ENCODE peak calls at places on chromosomes 1 and 21, in six cellular contexts. One of them, this sample, is unnamed.

GRCh38 chr1:156816561-156817328 is at the start of gene SH2D2A:
- DNase-seq in mesendoderm: peak
- DNase-seq in mesenchymal stem cell: no peak
- DNase-seq in trophoblast cell: peak
- DNase-seq in H1: no peak
- DNase-seq in IMR-90: peak
- DNase-seq in this sample: no peak

GRCh38 chr1:58249729-58250586 is 296.6 kb downstream of the OMA1 start:
- DNase-seq in H1: peak
- DNase-seq in mesenchymal stem cell: peak
- DNase-seq in trophoblast cell: no peak
- DNase-seq in IMR-90: peak
- DNase-seq in mesendoderm: peak
- DNase-seq in this sample: peak

GRCh38 chr1:18452550-18452949 is 28.2 kb upstream of the KLHDC7A start:
- DNase-seq in trophoblast cell: no peak
- DNase-seq in mesendoderm: peak
- DNase-seq in H1: no peak
- DNase-seq in IMR-90: no peak
- DNase-seq in mesenchymal stem cell: no peak
- DNase-seq in this sample: peak

GRCh38 chr1:218546314-218546713 is 201.2 kb downstream of the TGFB2 start:
- DNase-seq in mesendoderm: no peak
- DNase-seq in trophoblast cell: no peak
- DNase-seq in mesenchymal stem cell: no peak
- DNase-seq in H1: no peak
- DNase-seq in IMR-90: peak
- DNase-seq in this sample: no peak

GRCh38 chr1:202159534-202160371 is 649 bp downstream of the PTPN7 start:
- DNase-seq in mesenchymal stem cell: no peak
- DNase-seq in trophoblast cell: no peak
- DNase-seq in IMR-90: no peak
- DNase-seq in H1: no peak
- DNase-seq in mesendoderm: no peak
- DNase-seq in this sample: no peak

GRCh38 chr1:101203812-101204540 is 32.8 kb upstream of the S1PR1 start:
- DNase-seq in mesendoderm: no peak
- DNase-seq in mesenchymal stem cell: peak
- DNase-seq in H1: no peak
- DNase-seq in trophoblast cell: no peak
- DNase-seq in IMR-90: peak
- DNase-seq in this sample: no peak

GRCh38 chr21:38769253-38769780 is 36.4 kb upstream of the ETS2 start:
- DNase-seq in trophoblast cell: no peak
- DNase-seq in mesenchymal stem cell: peak
- DNase-seq in IMR-90: peak
- DNase-seq in mesendoderm: no peak
- DNase-seq in H1: no peak
- DNase-seq in this sample: no peak

GRCh38 chr1:158933621-158934020 is 2.3 kb downstream of the PYHIN1 start:
- DNase-seq in mesenchymal stem cell: no peak
- DNase-seq in trophoblast cell: no peak
- DNase-seq in mesendoderm: no peak
- DNase-seq in H1: no peak
- DNase-seq in IMR-90: no peak
- DNase-seq in this sample: no peak

GRCh38 chr1:203507227-203507626 is 13.3 kb downstream of the OPTC start:
- DNase-seq in mesenchymal stem cell: no peak
- DNase-seq in H1: no peak
- DNase-seq in mesendoderm: no peak
- DNase-seq in trophoblast cell: no peak
- DNase-seq in IMR-90: peak
- DNase-seq in this sample: no peak

GRCh38 chr21:34801519-34802132 is 132.8 kb downstream of the CLIC6 start:
- DNase-seq in H1: peak
- DNase-seq in trophoblast cell: no peak
- DNase-seq in mesenchymal stem cell: no peak
- DNase-seq in mesendoderm: peak
- DNase-seq in IMR-90: no peak
- DNase-seq in this sample: no peak

GRCh38 chr1:182602945-182603645 is 1.1 kb downstream of the RGS16 start:
- DNase-seq in trophoblast cell: peak
- DNase-seq in mesenchymal stem cell: no peak
- DNase-seq in H1: no peak
- DNase-seq in mesendoderm: no peak
- DNase-seq in IMR-90: no peak
- DNase-seq in this sample: no peak

GRCh38 chr1:222009105-222009730 is 267.3 kb upstream of the DUSP10 start:
- DNase-seq in mesendoderm: peak
- DNase-seq in IMR-90: no peak
- DNase-seq in H1: no peak
- DNase-seq in trophoblast cell: no peak
- DNase-seq in mesenchymal stem cell: no peak
- DNase-seq in this sample: no peak

GRCh38 chr21:26124421-26124833 is 46.1 kb downstream of the APP start:
- DNase-seq in H1: no peak
- DNase-seq in mesendoderm: peak
- DNase-seq in trophoblast cell: peak
- DNase-seq in mesenchymal stem cell: peak
- DNase-seq in IMR-90: peak
- DNase-seq in this sample: no peak

GRCh38 chr1:64469121-64469520 is 808 bp upstream of the CACHD1 start:
- DNase-seq in H1: no peak
- DNase-seq in mesenchymal stem cell: no peak
- DNase-seq in mesendoderm: no peak
- DNase-seq in IMR-90: no peak
- DNase-seq in trophoblast cell: no peak
- DNase-seq in this sample: no peak

GRCh38 chr1:64996541-64997257 is 30.4 kb upstream of the JAK1 start:
- DNase-seq in mesendoderm: no peak
- DNase-seq in H1: no peak
- DNase-seq in mesenchymal stem cell: no peak
- DNase-seq in trophoblast cell: no peak
- DNase-seq in IMR-90: no peak
- DNase-seq in this sample: no peak

GRCh38 chr1:163027610-163028009 is 41.6 kb upstream of the RGS4 start:
- DNase-seq in IMR-90: no peak
- DNase-seq in H1: no peak
- DNase-seq in trophoblast cell: no peak
- DNase-seq in mesenchymal stem cell: no peak
- DNase-seq in mesendoderm: no peak
- DNase-seq in this sample: no peak

GRCh38 chr1:223175032-223175431 is 32.0 kb upstream of the TLR5 start:
- DNase-seq in H1: no peak
- DNase-seq in mesendoderm: peak
- DNase-seq in mesenchymal stem cell: no peak
- DNase-seq in trophoblast cell: no peak
- DNase-seq in IMR-90: peak
- DNase-seq in this sample: no peak

GRCh38 chr1:206809504-206810084 is 37.3 kb upstream of the IL10 start:
- DNase-seq in mesendoderm: peak
- DNase-seq in H1: no peak
- DNase-seq in mesenchymal stem cell: peak
- DNase-seq in trophoblast cell: no peak
- DNase-seq in IMR-90: peak
- DNase-seq in this sample: no peak

GRCh38 chr1:30678209-30678608 is 45.2 kb downstream of the MATN1 start:
- DNase-seq in IMR-90: no peak
- DNase-seq in mesenchymal stem cell: no peak
- DNase-seq in H1: no peak
- DNase-seq in trophoblast cell: no peak
- DNase-seq in mesendoderm: no peak
- DNase-seq in this sample: no peak

GRCh38 chr1:85678193-85678592 is 30.0 kb downstream of the ZNHIT6 start:
- DNase-seq in mesenchymal stem cell: no peak
- DNase-seq in mesendoderm: no peak
- DNase-seq in IMR-90: no peak
- DNase-seq in H1: no peak
- DNase-seq in trophoblast cell: no peak
- DNase-seq in this sample: no peak

GRCh38 chr1:85683292-85684025 is 24.8 kb downstream of the ZNHIT6 start:
- DNase-seq in IMR-90: peak
- DNase-seq in trophoblast cell: peak
- DNase-seq in H1: no peak
- DNase-seq in mesenchymal stem cell: no peak
- DNase-seq in mesendoderm: no peak
- DNase-seq in this sample: no peak

GRCh38 chr1:85677656-85678055 is 30.6 kb downstream of the ZNHIT6 start:
- DNase-seq in IMR-90: no peak
- DNase-seq in H1: no peak
- DNase-seq in mesenchymal stem cell: no peak
- DNase-seq in mesendoderm: no peak
- DNase-seq in trophoblast cell: no peak
- DNase-seq in this sample: no peak

GRCh38 chr1:85681087-85681486 is 27.1 kb downstream of the ZNHIT6 start:
- DNase-seq in H1: no peak
- DNase-seq in mesendoderm: no peak
- DNase-seq in mesenchymal stem cell: peak
- DNase-seq in IMR-90: peak
- DNase-seq in trophoblast cell: peak
- DNase-seq in this sample: peak
- H2BK5ac ChIP-seq in H1: no peak
- H2BK5ac ChIP-seq in mesendoderm: no peak
- H2BK5ac ChIP-seq in mesenchymal stem cell: no peak
- H2BK5ac ChIP-seq in IMR-90: no peak
- H2BK5ac ChIP-seq in trophoblast cell: no peak
- H2BK5ac ChIP-seq in this sample: no peak

GRCh38 chr1:180157576-180158057 is 2.9 kb downstream of the QSOX1 start:
- DNase-seq in mesenchymal stem cell: no peak
- DNase-seq in mesendoderm: no peak
- DNase-seq in H1: no peak
- DNase-seq in IMR-90: no peak
- DNase-seq in trophoblast cell: no peak
- DNase-seq in this sample: no peak

GRCh38 chr1:180155202-180155682 is 573 bp downstream of the QSOX1 start:
- DNase-seq in H1: no peak
- DNase-seq in mesendoderm: peak
- DNase-seq in IMR-90: no peak
- DNase-seq in mesenchymal stem cell: peak
- DNase-seq in trophoblast cell: no peak
- DNase-seq in this sample: no peak

GRCh38 chr1:180156201-180156600 is 1.5 kb downstream of the QSOX1 start:
- DNase-seq in H1: no peak
- DNase-seq in mesendoderm: no peak
- DNase-seq in IMR-90: no peak
- DNase-seq in trophoblast cell: no peak
- DNase-seq in mesenchymal stem cell: peak
- DNase-seq in this sample: no peak

GRCh38 chr1:180157108-180157507 is 2.4 kb downstream of the QSOX1 start:
- DNase-seq in trophoblast cell: no peak
- DNase-seq in H1: no peak
- DNase-seq in mesenchymal stem cell: peak
- DNase-seq in mesendoderm: no peak
- DNase-seq in IMR-90: peak
- DNase-seq in this sample: no peak

GRCh38 chr1:180156631-180157091 is 2.0 kb downstream of the QSOX1 start:
- DNase-seq in IMR-90: peak
- DNase-seq in H1: no peak
- DNase-seq in mesendoderm: no peak
- DNase-seq in trophoblast cell: peak
- DNase-seq in mesenchymal stem cell: peak
- DNase-seq in this sample: no peak
- H3K4me3 ChIP-seq in IMR-90: peak
- H3K4me3 ChIP-seq in H1: no peak
- H3K4me3 ChIP-seq in mesendoderm: no peak
- H3K4me3 ChIP-seq in trophoblast cell: no peak
- H3K4me3 ChIP-seq in mesenchymal stem cell: no peak
- H3K4me3 ChIP-seq in this sample: no peak

DNA sequence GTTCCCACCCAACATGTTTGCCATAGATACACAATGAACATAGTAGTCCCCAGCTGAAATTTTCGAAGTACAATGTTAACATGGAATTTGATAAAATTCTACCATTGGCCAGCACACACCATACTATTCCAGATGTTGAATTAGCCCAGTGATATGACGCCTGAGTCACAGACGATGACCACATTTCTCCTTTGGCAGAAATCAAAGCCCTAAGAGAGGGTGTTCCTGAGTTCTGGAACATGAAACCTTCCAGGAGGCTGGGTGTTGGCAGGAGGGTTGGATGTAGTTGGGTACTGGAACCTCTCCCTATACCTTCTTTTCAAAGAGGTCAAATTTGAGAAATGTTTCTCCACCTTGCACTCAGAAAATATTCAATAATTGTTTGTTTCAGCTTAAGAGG is 37.8 kb downstream of the LPAR3 start:
- DNase-seq in IMR-90: peak
- DNase-seq in mesenchymal stem cell: peak
- DNase-seq in trophoblast cell: no peak
- DNase-seq in mesendoderm: no peak
- DNase-seq in H1: no peak
- DNase-seq in this sample: no peak
- H3K4me2 ChIP-seq in IMR-90: no peak
- H3K4me2 ChIP-seq in mesenchymal stem cell: no peak
- H3K4me2 ChIP-seq in trophoblast cell: no peak
- H3K4me2 ChIP-seq in mesendoderm: no peak
- H3K4me2 ChIP-seq in H1: no peak
- H3K4me2 ChIP-seq in this sample: no peak

DNA sequence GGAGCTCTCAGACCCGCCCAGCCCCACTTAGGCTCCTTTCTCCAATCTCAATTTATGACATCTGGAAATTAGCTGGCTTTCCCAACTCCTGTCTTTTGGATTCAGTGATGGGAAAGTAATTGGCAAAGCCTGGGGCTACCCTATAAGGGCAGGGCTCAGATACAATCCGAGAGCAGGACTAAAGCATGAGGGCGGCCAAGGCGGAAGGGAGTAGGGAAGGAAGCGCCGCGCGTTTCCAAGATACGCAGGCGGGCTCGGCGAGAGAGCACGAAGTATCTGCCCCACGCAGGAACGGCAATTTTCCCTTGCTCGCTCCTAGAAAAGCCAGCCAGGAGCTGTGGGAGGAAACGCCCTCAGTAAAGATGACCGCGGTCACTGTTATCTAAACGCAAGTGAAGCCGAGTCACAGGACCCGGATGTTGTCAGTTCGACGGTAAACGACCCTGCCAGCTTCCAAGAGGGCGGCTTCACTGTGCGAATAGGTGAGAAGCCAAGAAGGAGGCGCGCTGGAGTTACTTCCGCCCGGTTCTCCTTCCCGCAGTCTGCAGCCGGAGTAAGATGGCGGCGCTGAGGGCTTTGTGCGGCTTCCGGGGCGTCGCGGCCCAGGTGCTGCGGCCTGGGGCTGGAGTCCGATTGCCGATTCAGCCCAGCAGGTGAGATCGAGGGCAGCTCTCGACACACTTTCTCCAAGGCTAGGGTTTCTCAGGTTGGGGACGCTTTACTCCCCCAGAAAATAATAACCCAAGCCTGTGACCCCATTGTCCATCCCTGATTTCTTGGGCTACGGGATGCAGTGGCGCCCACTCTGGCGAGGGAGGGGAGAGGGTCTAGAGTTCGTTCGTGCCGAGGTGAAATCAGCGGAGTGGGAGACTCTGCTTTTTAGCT is at the start of gene NDUFS2:
- DNase-seq in mesenchymal stem cell: peak
- DNase-seq in IMR-90: peak
- DNase-seq in trophoblast cell: peak
- DNase-seq in H1: peak
- DNase-seq in mesendoderm: peak
- DNase-seq in this sample: peak
- H2BK5ac ChIP-seq in mesenchymal stem cell: no peak
- H2BK5ac ChIP-seq in IMR-90: peak
- H2BK5ac ChIP-seq in trophoblast cell: peak
- H2BK5ac ChIP-seq in H1: peak
- H2BK5ac ChIP-seq in mesendoderm: peak
- H2BK5ac ChIP-seq in this sample: peak

GRCh38 chr1:47232187-47232874 is at the start of gene TAL1:
- DNase-seq in trophoblast cell: peak
- DNase-seq in mesendoderm: no peak
- DNase-seq in IMR-90: no peak
- DNase-seq in mesenchymal stem cell: no peak
- DNase-seq in H1: no peak
- DNase-seq in this sample: no peak
- H3K4me3 ChIP-seq in trophoblast cell: peak
- H3K4me3 ChIP-seq in mesendoderm: no peak
- H3K4me3 ChIP-seq in IMR-90: no peak
- H3K4me3 ChIP-seq in mesenchymal stem cell: no peak
- H3K4me3 ChIP-seq in H1: peak
- H3K4me3 ChIP-seq in this sample: no peak

This sample was measured in neuronal stem cell.